ENCODE peak calls at places on chromosomes 2 and 18, in four cellular contexts. M is foreskin fibroblast, P is PC-3, L is fibroblast of the aortic adventitia. U is an unnamed sample.

GRCh38 chr18:30858562-30858961 is 184.0 kb downstream of the DSC3 start:
- DNase-seq in M (no peak), P (no peak), L (no peak), U (no peak)

GRCh38 chr2:3169106-3169870 is 208.3 kb downstream of the EIPR1 start:
- DNase-seq in M (peak), P (peak), L (peak), U (peak)

GRCh38 chr2:191614759-191615158 is 63.2 kb upstream of the NABP1 start:
- DNase-seq in M (no peak), P (no peak), L (no peak), U (no peak)

GRCh38 chr2:36511858-36512630 is 85.9 kb downstream of the FEZ2 start:
- DNase-seq in M (no peak), P (no peak), L (no peak), U (no peak)

GRCh38 chr2:155766342-155767115 is 566.0 kb downstream of the NR4A2 start:
- DNase-seq in M (no peak), P (no peak), L (no peak), U (no peak)

GRCh38 chr2:3465844-3466481 is 53.4 kb downstream of the ADI1 start:
- DNase-seq in M (peak), P (peak), L (peak), U (peak)

GRCh38 chr2:234463626-234464290 is 33.1 kb downstream of the ARL4C start:
- DNase-seq in M (no peak), P (peak), L (no peak), U (no peak)

GRCh38 chr2:95314964-95315611 is 17.9 kb downstream of the KCNIP3 start:
- DNase-seq in M (peak), P (peak), L (peak), U (peak)

GRCh38 chr2:16104345-16105177 is 164.2 kb downstream of the MYCN start:
- DNase-seq in M (no peak), P (peak), L (no peak), U (no peak)

GRCh38 chr18:22347624-22348511 is 69.8 kb downstream of the CTAGE1 start:
- DNase-seq in M (no peak), P (no peak), L (peak), U (peak)

GRCh38 chr2:167293172-167293781 is 405.0 kb downstream of the XIRP2 start:
- DNase-seq in M (peak), P (peak), L (peak), U (peak)

GRCh38 chr18:8847900-8848299 is 142.5 kb downstream of the MTCL1 start:
- DNase-seq in M (no peak), P (no peak), L (peak), U (no peak)

GRCh38 chr2:232653441-232653840 is 20.0 kb downstream of the EFHD1 start:
- DNase-seq in M (no peak), P (no peak), L (no peak), U (no peak)

GRCh38 chr2:232659359-232659758 is 26.0 kb downstream of the EFHD1 start:
- DNase-seq in M (no peak), P (no peak), L (no peak), U (no peak)

GRCh38 chr2:232655392-232655791 is 22.0 kb downstream of the EFHD1 start:
- DNase-seq in M (no peak), P (no peak), L (no peak), U (no peak)

GRCh38 chr2:232662486-232663260 is 29.3 kb downstream of the EFHD1 start:
- DNase-seq in M (no peak), P (peak), L (no peak), U (no peak)

DNA sequence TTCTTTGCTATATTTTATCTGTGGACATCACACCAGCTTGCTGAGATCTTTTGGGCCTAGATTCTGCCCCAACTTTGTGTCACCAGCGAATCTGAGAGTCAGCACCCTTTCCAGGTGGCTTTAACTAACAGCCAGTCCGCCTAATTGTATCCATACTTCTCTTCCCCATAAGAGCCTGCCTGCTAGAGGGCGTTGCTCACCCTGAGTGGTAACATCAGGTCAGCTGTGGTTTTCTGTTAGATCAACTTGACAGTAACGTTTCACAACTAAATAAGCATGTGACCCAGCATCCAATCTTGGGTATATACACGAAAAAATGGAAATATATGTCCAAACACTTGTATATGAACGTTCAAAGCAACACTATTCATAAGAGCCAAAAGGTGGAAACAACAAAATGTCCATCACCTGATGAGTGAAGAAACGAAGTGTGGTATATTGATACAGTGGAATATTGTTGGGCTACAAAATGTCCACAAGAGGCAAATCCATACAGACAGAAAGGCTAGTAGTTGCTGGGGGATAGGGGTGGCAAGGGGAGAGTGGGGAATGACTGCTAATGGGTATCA is 24.9 kb downstream of the EFHD1 start:
- DNase-seq in M (no peak), P (peak), L (no peak), U (peak)
- TF ChIP-seq CTCF in M (no peak), P (peak), L (no peak), U (no peak)

GRCh38 chr2:97871096-97871780 is 124.5 kb downstream of the TMEM131 start:
- DNase-seq in M (peak), P (peak), L (peak), U (peak)

GRCh38 chr2:97868986-97869721 is 126.6 kb downstream of the TMEM131 start:
- DNase-seq in M (peak), P (peak), L (peak), U (peak)

GRCh38 chr2:97870396-97870843 is 125.3 kb downstream of the TMEM131 start:
- DNase-seq in M (peak), P (peak), L (peak), U (peak)

DNA sequence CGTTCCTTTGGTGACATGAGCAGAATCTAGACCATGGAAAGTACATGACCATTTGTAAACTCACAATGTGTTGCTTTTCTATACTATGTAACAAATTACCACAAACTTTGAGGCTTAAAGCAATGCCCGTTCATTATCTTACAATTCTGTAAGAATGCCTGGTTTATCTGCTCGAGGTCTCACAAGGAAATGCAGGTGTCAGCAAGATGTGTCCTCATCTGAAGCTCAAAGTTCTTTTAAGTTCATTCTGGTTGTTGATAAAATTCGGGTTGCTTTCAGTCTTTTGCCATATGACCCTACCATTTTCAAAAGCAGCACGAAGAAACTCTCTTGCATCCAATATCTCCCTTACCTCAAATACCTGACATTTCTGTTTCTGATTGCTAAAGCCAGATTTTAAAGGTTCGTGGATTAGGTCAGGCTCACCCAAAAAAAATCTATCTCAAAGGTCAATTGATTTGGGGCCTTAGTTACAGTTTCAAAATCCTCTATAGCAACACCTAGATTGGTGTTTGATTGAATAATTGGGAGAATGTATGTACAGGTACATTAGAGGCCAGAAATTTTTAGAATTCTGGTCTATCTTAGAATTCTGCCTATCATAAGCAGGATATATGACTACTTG is 125.9 kb downstream of the TMEM131 start:
- DNase-seq in M (no peak), P (no peak), L (no peak), U (no peak)
- H3K4me3 ChIP-seq in M (peak), P (peak), L (no peak), U (no peak)

GRCh38 chr2:12213222-12213621 is 466.8 kb downstream of the LPIN1 start:
- DNase-seq in M (no peak), P (peak), L (no peak), U (no peak)
- TF ChIP-seq CTCF in M (no peak), P (no peak), L (no peak), U (no peak)

GRCh38 chr2:38750793-38751042 is 443 bp downstream of the SRSF7 start:
- DNase-seq in M (peak), P (peak), L (no peak), U (no peak)

GRCh38 chr2:38751043-38751846 is at the start of gene SRSF7:
- DNase-seq in M (peak), P (peak), L (peak), U (peak)

GRCh38 chr2:38751847-38752410 is 768 bp upstream of the SRSF7 start:
- DNase-seq in M (no peak), P (no peak), L (no peak), U (no peak)

GRCh38 chr2:38750011-38750792 is 959 bp downstream of the SRSF7 start:
- DNase-seq in M (peak), P (peak), L (peak), U (peak)

DNA sequence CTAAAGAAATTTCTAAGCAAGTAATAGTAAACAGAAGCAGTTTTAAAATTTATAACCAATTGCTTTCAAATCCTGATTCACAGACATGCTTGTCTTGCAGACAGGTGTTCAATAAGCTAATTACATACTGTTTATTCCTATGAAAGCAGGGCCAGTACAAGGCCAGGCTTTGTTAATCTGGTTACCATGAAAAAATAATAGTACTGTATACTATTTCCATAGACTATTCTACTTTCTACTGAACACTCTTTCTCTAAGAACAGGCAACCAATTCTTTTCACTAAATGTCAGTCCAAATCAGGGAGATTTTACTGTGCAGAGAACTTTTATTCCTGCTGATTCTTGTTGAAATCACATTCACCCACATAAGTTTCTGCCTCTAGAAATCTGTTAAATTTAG is 2.9 kb upstream of the SRSF7 start:
- DNase-seq in M (no peak), P (no peak), L (no peak), U (no peak)
- H3K4me3 ChIP-seq in M (no peak), P (no peak), L (no peak), U (no peak)

GRCh38 chr18:10518595-10519273 is 7.1 kb upstream of the NAPG start:
- DNase-seq in M (no peak), P (no peak), L (peak), U (peak)
- TF ChIP-seq CTCF in M (peak), P (no peak), L (peak), U (peak)

GRCh38 chr2:168375195-168375798 is 80.8 kb upstream of the CERS6 start:
- DNase-seq in M (peak), P (peak), L (peak), U (no peak)

GRCh38 chr2:168373468-168373867 is 82.6 kb upstream of the CERS6 start:
- DNase-seq in M (no peak), P (no peak), L (no peak), U (no peak)

GRCh38 chr2:168369087-168369486 is 87.0 kb upstream of the CERS6 start:
- DNase-seq in M (no peak), P (no peak), L (no peak), U (no peak)

GRCh38 chr2:168371273-168371992 is 84.6 kb upstream of the CERS6 start:
- DNase-seq in M (no peak), P (no peak), L (no peak), U (no peak)
- H3K4me3 ChIP-seq in M (no peak), P (no peak), L (no peak), U (no peak)

DNA sequence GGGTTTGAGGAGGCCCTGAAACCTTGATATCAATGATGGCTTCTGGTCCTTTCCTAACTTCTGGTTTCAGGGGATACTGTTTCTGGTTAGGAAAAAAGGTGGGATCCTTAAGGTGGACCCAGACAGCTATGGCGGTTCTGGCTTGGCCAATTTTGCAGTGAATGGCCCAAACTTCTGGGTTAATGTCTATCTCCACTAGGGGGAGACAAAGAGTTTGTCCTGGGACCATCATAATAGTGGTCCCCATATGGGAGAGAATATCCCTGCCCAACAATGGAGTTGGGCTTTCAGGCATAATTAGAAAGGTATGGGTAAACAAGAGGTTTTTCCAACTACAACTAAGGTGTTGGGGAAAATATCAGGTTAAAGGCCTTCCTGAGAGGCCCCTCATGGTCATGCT is 273.5 kb downstream of the CALCRL start:
- DNase-seq in M (no peak), P (peak), L (no peak), U (peak)
- TF ChIP-seq CTCF in M (peak), P (peak), L (peak), U (peak)

DNA sequence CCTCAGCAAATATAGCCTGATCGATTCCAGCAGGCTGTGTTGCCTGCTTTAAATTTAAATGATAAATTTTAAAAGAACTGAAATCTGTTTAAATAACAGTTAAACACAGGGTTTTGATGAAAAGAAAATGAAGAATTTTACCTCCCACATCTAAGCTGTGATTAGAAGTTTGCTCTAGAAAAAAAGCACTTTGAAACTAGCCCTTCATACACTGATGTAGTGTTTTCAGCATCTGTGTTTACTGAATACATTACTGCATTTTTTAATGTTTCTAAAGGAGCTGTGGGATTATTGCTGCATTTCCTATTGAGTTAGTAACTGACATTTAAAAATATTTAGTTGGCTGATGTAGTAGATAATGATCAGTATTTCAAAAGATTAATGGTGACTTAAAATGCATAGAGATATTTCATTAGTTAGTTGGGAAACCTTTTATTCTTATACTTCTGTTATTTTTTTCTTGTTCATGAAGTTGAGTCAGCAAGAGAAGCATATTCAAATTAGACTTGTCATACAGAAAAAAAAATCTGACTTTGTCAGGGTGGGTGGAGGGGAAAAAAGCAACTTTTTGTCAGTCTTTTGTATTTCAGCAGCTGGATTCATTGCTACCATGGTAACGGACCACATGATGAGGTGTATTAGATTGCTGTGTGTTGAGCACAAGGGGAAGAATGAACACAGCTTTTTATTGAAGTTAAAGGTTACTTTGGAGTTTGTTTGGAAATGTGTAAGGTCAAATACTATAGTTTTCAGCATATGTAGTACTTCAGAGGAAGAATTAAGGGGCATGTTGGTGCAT is at the start of gene DTNA:
- DNase-seq in M (peak), P (peak), L (peak), U (peak)
- H3K4me3 ChIP-seq in M (peak), P (no peak), L (peak), U (peak)

DNA sequence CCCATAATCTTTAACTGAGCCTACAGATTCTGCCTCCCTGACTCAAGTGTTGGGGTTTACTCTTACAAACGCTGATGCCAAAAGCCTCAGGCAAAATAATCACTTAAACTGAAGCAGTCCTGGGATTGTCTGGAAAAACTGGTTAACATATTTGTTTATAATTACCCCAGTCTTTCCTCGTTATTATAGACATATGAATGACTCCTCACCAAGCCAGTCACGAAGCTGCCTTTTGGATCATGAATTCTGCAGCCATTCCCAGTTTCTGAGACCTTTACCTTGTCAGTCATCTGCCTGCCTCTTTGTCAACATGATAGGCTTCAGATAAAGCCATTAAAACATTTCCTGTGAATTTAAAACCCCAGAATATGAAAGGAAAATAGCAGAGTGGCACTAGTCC is 46.4 kb downstream of the MREG start:
- DNase-seq in M (no peak), P (peak), L (no peak), U (no peak)
- TF ChIP-seq CTCF in M (no peak), P (no peak), L (no peak), U (no peak)

GRCh38 chr2:98543842-98544241 is 64.5 kb downstream of the COA5 start:
- DNase-seq in M (no peak), P (no peak), L (no peak), U (no peak)
- H3K4me3 ChIP-seq in M (no peak), P (no peak), L (no peak), U (no peak)